ENCODE peak calls at places on chromosomes 11 and 22, in four cellular contexts. D is stomach, X is dorsolateral prefrontal cortex, E is NCI-H774. U is an unnamed sample.

GRCh38 chr11:74466916-74467885 is at the start of gene KCNE3:
- DNase-seq in D (peak), X (no peak), E (no peak), U (no peak)

GRCh38 chr11:75240381-75241035 is at the start of gene TPBGL:
- DNase-seq in D (peak), X (peak), E (peak), U (no peak)

GRCh38 chr22:31496735-31497146 is 405 bp downstream of the SFI1 start:
- DNase-seq in D (no peak), X (no peak), E (no peak), U (no peak)

GRCh38 chr11:128653828-128654231 is 40.0 kb upstream of the FLI1 start:
- DNase-seq in D (peak), X (no peak), E (no peak), U (no peak)

GRCh38 chr11:1870326-1870696 is 17.4 kb downstream of the LSP1 start:
- DNase-seq in D (no peak), X (no peak), E (no peak), U (no peak)

GRCh38 chr11:23364076-23364475 is 503.8 kb upstream of the CCDC179 start:
- DNase-seq in D (no peak), X (no peak), E (no peak), U (no peak)

GRCh38 chr11:15918674-15919073 is 437.7 kb downstream of the SOX6 start:
- DNase-seq in D (no peak), X (no peak), E (no peak), U (no peak)

GRCh38 chr22:49586244-49586748 is 241.4 kb downstream of the BRD1 start:
- DNase-seq in D (no peak), X (peak), E (no peak), U (no peak)

GRCh38 chr22:44658371-44658953 is 43.5 kb upstream of the PRR5 start:
- DNase-seq in D (no peak), X (peak), E (no peak), U (no peak)